ENCODE peak calls at places on chromosomes 2 and 18, in seven cellular contexts. H, Y, J, C, M, A and S are unnamed samples.

GRCh38 chr2:213122730-213123129 is 28.7 kb downstream of the IKZF2 start:
- DNase-seq in A (no peak), M (no peak), C (no peak), H (no peak), J (no peak), Y (no peak), S (no peak)

GRCh38 chr18:8005870-8006269 is 438.8 kb downstream of the PTPRM start:
- DNase-seq in C (no peak), A (no peak), Y (no peak), M (no peak), H (no peak), J (no peak), S (no peak)

GRCh38 chr18:13831864-13832508 is 8.0 kb downstream of the MC5R start:
- DNase-seq in A (no peak), J (no peak), M (no peak), Y (no peak), C (no peak), H (no peak), S (no peak)

GRCh38 chr2:140929866-140930265 is 1201.0 kb downstream of the LRP1B start:
- DNase-seq in H (no peak), A (no peak), J (no peak), M (no peak), C (no peak), Y (no peak), S (no peak)

GRCh38 chr2:12169721-12170120 is 423.3 kb downstream of the LPIN1 start:
- DNase-seq in J (no peak), C (peak; percentile 12), H (peak; percentile 35), Y (peak; percentile 71), A (no peak), M (peak; percentile 76), S (no peak)

GRCh38 chr2:23503682-23504081 is 118.7 kb downstream of the KLHL29 start:
- DNase-seq in J (no peak), C (no peak), M (no peak), A (no peak), Y (no peak), H (no peak), S (no peak)

GRCh38 chr18:25805323-25805722 is 285.1 kb downstream of the SS18 start:
- DNase-seq in C (peak; percentile 1), M (no peak), J (no peak), Y (no peak), A (no peak), H (no peak), S (no peak)

GRCh38 chr2:20562540-20563225 is 88.2 kb downstream of the HS1BP3 start:
- DNase-seq in J (no peak), H (peak; percentile 8), C (peak; percentile 44), Y (no peak), A (no peak), M (no peak), S (peak; percentile 6)

GRCh38 chr2:60318544-60318943 is 234.9 kb downstream of the BCL11A start:
- DNase-seq in J (no peak), M (no peak), Y (no peak), A (no peak), H (no peak), C (no peak), S (no peak)

GRCh38 chr2:21253311-21254027 is 129.7 kb downstream of the TDRD15 start:
- DNase-seq in A (no peak), M (no peak), C (no peak), J (no peak), Y (no peak), H (no peak), S (no peak)

GRCh38 chr2:30684546-30684945 is 122.7 kb downstream of the CAPN13 start:
- DNase-seq in A (no peak), Y (no peak), H (no peak), M (no peak), C (no peak), J (no peak), S (no peak)

GRCh38 chr2:239991689-239992314 is 33.3 kb downstream of the NDUFA10 start:
- DNase-seq in H (no peak), Y (no peak), A (no peak), M (peak; percentile 64), C (peak; percentile 76), J (no peak), S (peak; percentile 72)

GRCh38 chr2:206639636-206640035 is 2.7 kb upstream of the FAM237A start:
- DNase-seq in C (no peak), M (no peak), Y (no peak), J (no peak), A (no peak), H (no peak), S (no peak)

GRCh38 chr2:172704072-172704936 is 31.3 kb upstream of the RAPGEF4 start:
- DNase-seq in A (no peak), H (no peak), M (peak; percentile 34), C (peak; percentile 54), J (no peak), Y (no peak), S (peak; percentile 11)

GRCh38 chr2:60819155-60819862 is 62.1 kb upstream of the REL start:
- DNase-seq in J (peak; percentile 60), C (no peak), Y (peak; percentile 22), A (no peak), H (no peak), M (no peak), S (no peak)

GRCh38 chr2:32289165-32290054 is 11.7 kb downstream of the YIPF4 start:
- DNase-seq in J (no peak), M (peak; percentile 86), C (peak; percentile 77), H (no peak), A (no peak), Y (no peak), S (no peak)

GRCh38 chr18:74951165-74951760 is 257.7 kb downstream of the PTGR3 start:
- DNase-seq in A (peak; percentile 59), J (no peak), M (peak; percentile 98), C (no peak), H (no peak), Y (peak; percentile 35), S (no peak)

GRCh38 chr2:10688921-10689807 is 611 bp downstream of the NOL10 start:
- DNase-seq in A (no peak), H (no peak), Y (no peak), M (peak; percentile 28), C (peak; percentile 39), J (no peak), S (peak; percentile 67)

GRCh38 chr2:234235191-234235590 is 184.7 kb downstream of the SPP2 start:
- DNase-seq in Y (no peak), J (no peak), H (no peak), C (no peak), A (no peak), M (no peak), S (no peak)

GRCh38 chr2:64645014-64645418 is 8.7 kb downstream of the SERTAD2 start:
- DNase-seq in J (no peak), Y (no peak), M (peak; percentile 80), A (no peak), C (peak; percentile 94), H (peak; percentile 60), S (peak; percentile 80)

GRCh38 chr2:25955869-25956535 is 26.3 kb downstream of the KIF3C start:
- DNase-seq in Y (no peak), M (no peak), J (no peak), A (no peak), C (peak; percentile 49), H (no peak), S (peak; percentile 17)

DNA sequence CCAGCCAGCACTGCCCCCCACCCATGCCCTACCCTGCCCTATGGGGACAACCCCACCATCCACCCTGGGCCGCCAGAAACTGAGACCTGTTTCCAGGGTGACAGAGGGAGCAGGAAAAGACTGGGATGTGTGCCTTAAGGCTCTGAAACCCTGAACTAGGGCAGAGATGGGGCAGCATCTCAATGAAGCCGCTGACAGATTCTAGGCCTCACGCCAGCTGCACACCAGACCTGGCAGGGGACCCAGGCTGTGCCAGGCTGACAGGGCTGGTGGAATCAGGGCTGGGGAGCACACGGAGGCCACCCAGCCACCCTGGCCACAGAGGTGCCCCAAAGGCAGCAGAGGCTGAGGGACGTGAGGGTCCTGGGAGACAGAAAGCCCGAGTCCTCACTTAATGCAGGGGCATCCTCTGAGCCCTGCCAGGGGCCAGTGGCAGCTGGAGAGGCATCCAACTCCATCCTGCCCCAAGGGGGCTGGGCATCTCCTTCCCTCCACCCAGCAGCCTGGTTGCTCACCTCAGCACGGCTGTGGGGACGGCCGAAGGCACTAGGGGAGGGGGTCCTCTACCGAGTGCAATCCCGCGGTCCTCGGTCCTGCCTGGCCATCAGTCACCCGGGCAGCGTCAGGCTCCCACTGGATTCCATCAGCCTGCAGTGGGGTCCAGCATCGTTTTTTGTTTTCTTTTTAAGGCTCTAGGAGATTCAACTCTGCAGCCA is 169.2 kb downstream of the ZFP36L2 start:
- DNase-seq in A (no peak), C (no peak), Y (no peak), J (no peak), H (peak; percentile 31), M (no peak), S (no peak)
- TF ChIP-seq POLR2A in A (no peak), C (no peak), Y (no peak), J (no peak), H (no peak), M (no peak), S (no peak)

GRCh38 chr2:43047187-43047780 is 179.1 kb downstream of the ZFP36L2 start:
- DNase-seq in A (no peak), H (peak; percentile 22), Y (no peak), J (no peak), M (no peak), C (no peak), S (no peak)
- TF ChIP-seq POLR2A in A (no peak), H (no peak), Y (no peak), J (no peak), M (no peak), C (no peak), S (no peak)

GRCh38 chr2:230713331-230714121 is 884 bp downstream of the CAB39 start:
- DNase-seq in H (peak; percentile 24), A (no peak), J (peak; percentile 80), C (peak; percentile 64), Y (no peak), M (peak; percentile 11), S (peak; percentile 95)
- TF ChIP-seq POLR2A in H (no peak), A (no peak), J (no peak), C (no peak), Y (no peak), M (no peak), S (peak; percentile 51)

GRCh38 chr18:10275506-10275905 is 178.9 kb upstream of the APCDD1 start:
- DNase-seq in A (no peak), C (no peak), Y (no peak), J (no peak), M (no peak), H (no peak), S (no peak)
- TF ChIP-seq POLR2A in A (no peak), C (no peak), Y (no peak), J (no peak), M (no peak), H (no peak), S (no peak)

GRCh38 chr18:58534535-58535301 is 94.2 kb downstream of the ALPK2 start:
- DNase-seq in A (no peak), J (no peak), M (no peak), Y (no peak), C (no peak), H (no peak), S (no peak)

GRCh38 chr18:58535340-58536186 is 93.3 kb downstream of the ALPK2 start:
- DNase-seq in M (no peak), A (peak; percentile 99), Y (no peak), C (peak; percentile 78), H (no peak), J (no peak), S (no peak)

GRCh38 chr18:58536187-58536516 is 92.7 kb downstream of the ALPK2 start:
- DNase-seq in M (no peak), H (no peak), Y (no peak), J (no peak), C (no peak), A (no peak), S (no peak)

GRCh38 chr18:58537272-58538038 is 91.4 kb downstream of the ALPK2 start:
- DNase-seq in M (no peak), H (no peak), Y (no peak), C (no peak), J (no peak), A (no peak), S (no peak)

GRCh38 chr18:58536534-58537271 is 92.2 kb downstream of the ALPK2 start:
- DNase-seq in A (no peak), H (no peak), Y (no peak), J (no peak), C (peak; percentile 79), M (no peak), S (no peak)
- TF ChIP-seq POLR2A in A (peak; percentile 75), H (no peak), Y (no peak), J (no peak), C (no peak), M (no peak), S (no peak)